ENCODE peak calls at places on chromosomes 7 and 10, in eight cellular contexts. One of them, this sample, is unnamed.

GRCh38 chr10:72645263-72645858 is 19.5 kb upstream of the MICU1 start:
- DNase-seq in AG09309: no peak
- DNase-seq in activated CD8-positive, alpha-beta memory T cell treated with anti-CD3 and anti-CD28 coated beads, Interleukin-2, amount 10 ng/mL, durations not matched to agents 7 days and 5 days: no peak
- DNase-seq in hypothalamus: no peak
- DNase-seq in GM20000: no peak
- DNase-seq in GM12892: no peak
- DNase-seq in H7: no peak
- DNase-seq in left ventricle myocardium superior: no peak
- DNase-seq in this sample: no peak

GRCh38 chr7:90461216-90461615 is 8.2 kb upstream of the PTTG1IP2 start:
- DNase-seq in GM12892: no peak
- DNase-seq in activated CD8-positive, alpha-beta memory T cell treated with anti-CD3 and anti-CD28 coated beads, Interleukin-2, amount 10 ng/mL, durations not matched to agents 7 days and 5 days: no peak
- DNase-seq in H7: no peak
- DNase-seq in left ventricle myocardium superior: no peak
- DNase-seq in GM20000: no peak
- DNase-seq in hypothalamus: no peak
- DNase-seq in AG09309: no peak
- DNase-seq in this sample: no peak

GRCh38 chr10:77872151-77872946 is 54.2 kb downstream of the DLG5 start:
- DNase-seq in left ventricle myocardium superior: peak; percentile 38
- DNase-seq in H7: no peak
- DNase-seq in hypothalamus: peak; percentile 79
- DNase-seq in GM20000: no peak
- DNase-seq in GM12892: no peak
- DNase-seq in AG09309: no peak
- DNase-seq in activated CD8-positive, alpha-beta memory T cell treated with anti-CD3 and anti-CD28 coated beads, Interleukin-2, amount 10 ng/mL, durations not matched to agents 7 days and 5 days: no peak
- DNase-seq in this sample: no peak

GRCh38 chr10:775245-776075 is 86.0 kb upstream of the DIP2C start:
- DNase-seq in GM20000: peak; percentile 23
- DNase-seq in left ventricle myocardium superior: no peak
- DNase-seq in GM12892: no peak
- DNase-seq in AG09309: no peak
- DNase-seq in hypothalamus: no peak
- DNase-seq in H7: peak; percentile 43
- DNase-seq in activated CD8-positive, alpha-beta memory T cell treated with anti-CD3 and anti-CD28 coated beads, Interleukin-2, amount 10 ng/mL, durations not matched to agents 7 days and 5 days: no peak
- DNase-seq in this sample: no peak

GRCh38 chr7:1234794-1235500 is 2.3 kb downstream of the UNCX start:
- DNase-seq in GM12892: no peak
- DNase-seq in H7: peak; percentile 86
- DNase-seq in AG09309: no peak
- DNase-seq in hypothalamus: no peak
- DNase-seq in activated CD8-positive, alpha-beta memory T cell treated with anti-CD3 and anti-CD28 coated beads, Interleukin-2, amount 10 ng/mL, durations not matched to agents 7 days and 5 days: peak; percentile 50
- DNase-seq in left ventricle myocardium superior: no peak
- DNase-seq in GM20000: no peak
- DNase-seq in this sample: no peak

GRCh38 chr7:149819141-149819960 is 18.8 kb upstream of the ZNF862 start:
- DNase-seq in H7: no peak
- DNase-seq in GM12892: no peak
- DNase-seq in left ventricle myocardium superior: peak; percentile 17
- DNase-seq in GM20000: no peak
- DNase-seq in activated CD8-positive, alpha-beta memory T cell treated with anti-CD3 and anti-CD28 coated beads, Interleukin-2, amount 10 ng/mL, durations not matched to agents 7 days and 5 days: no peak
- DNase-seq in hypothalamus: no peak
- DNase-seq in AG09309: no peak
- DNase-seq in this sample: no peak

GRCh38 chr7:148274118-148274517 is 316.4 kb upstream of the C7orf33 start:
- DNase-seq in H7: no peak
- DNase-seq in left ventricle myocardium superior: no peak
- DNase-seq in GM12892: no peak
- DNase-seq in activated CD8-positive, alpha-beta memory T cell treated with anti-CD3 and anti-CD28 coated beads, Interleukin-2, amount 10 ng/mL, durations not matched to agents 7 days and 5 days: no peak
- DNase-seq in GM20000: no peak
- DNase-seq in hypothalamus: no peak
- DNase-seq in AG09309: no peak
- DNase-seq in this sample: no peak

GRCh38 chr7:72217151-72217550 is 195.0 kb downstream of the CALN1 start:
- DNase-seq in activated CD8-positive, alpha-beta memory T cell treated with anti-CD3 and anti-CD28 coated beads, Interleukin-2, amount 10 ng/mL, durations not matched to agents 7 days and 5 days: no peak
- DNase-seq in GM12892: no peak
- DNase-seq in AG09309: no peak
- DNase-seq in hypothalamus: no peak
- DNase-seq in left ventricle myocardium superior: no peak
- DNase-seq in GM20000: no peak
- DNase-seq in H7: no peak
- DNase-seq in this sample: no peak

GRCh38 chr10:47361293-47361692 is 13.1 kb downstream of the RBP3 start:
- DNase-seq in AG09309: no peak
- DNase-seq in left ventricle myocardium superior: peak; percentile 51
- DNase-seq in GM12892: no peak
- DNase-seq in activated CD8-positive, alpha-beta memory T cell treated with anti-CD3 and anti-CD28 coated beads, Interleukin-2, amount 10 ng/mL, durations not matched to agents 7 days and 5 days: no peak
- DNase-seq in hypothalamus: peak; percentile 26
- DNase-seq in GM20000: peak; percentile 56
- DNase-seq in H7: peak; percentile 91
- DNase-seq in this sample: no peak

GRCh38 chr7:78529392-78529791 is 730.8 kb downstream of the PHTF2 start:
- DNase-seq in hypothalamus: no peak
- DNase-seq in activated CD8-positive, alpha-beta memory T cell treated with anti-CD3 and anti-CD28 coated beads, Interleukin-2, amount 10 ng/mL, durations not matched to agents 7 days and 5 days: no peak
- DNase-seq in GM20000: no peak
- DNase-seq in AG09309: no peak
- DNase-seq in left ventricle myocardium superior: no peak
- DNase-seq in H7: no peak
- DNase-seq in GM12892: no peak
- DNase-seq in this sample: no peak

GRCh38 chr10:98029149-98030092 is 1.0 kb downstream of the CRTAC1 start:
- DNase-seq in left ventricle myocardium superior: peak; percentile 36
- DNase-seq in H7: peak; percentile 86
- DNase-seq in GM12892: no peak
- DNase-seq in GM20000: peak; percentile 42
- DNase-seq in hypothalamus: no peak
- DNase-seq in activated CD8-positive, alpha-beta memory T cell treated with anti-CD3 and anti-CD28 coated beads, Interleukin-2, amount 10 ng/mL, durations not matched to agents 7 days and 5 days: no peak
- DNase-seq in AG09309: no peak
- DNase-seq in this sample: no peak

GRCh38 chr7:157021893-157022680 is 11.6 kb upstream of the MNX1 start:
- DNase-seq in GM12892: no peak
- DNase-seq in H7: peak; percentile 74
- DNase-seq in activated CD8-positive, alpha-beta memory T cell treated with anti-CD3 and anti-CD28 coated beads, Interleukin-2, amount 10 ng/mL, durations not matched to agents 7 days and 5 days: no peak
- DNase-seq in GM20000: no peak
- DNase-seq in left ventricle myocardium superior: no peak
- DNase-seq in hypothalamus: no peak
- DNase-seq in AG09309: no peak
- DNase-seq in this sample: no peak

GRCh38 chr7:30717181-30717580 is 34.8 kb upstream of the INMT start:
- DNase-seq in GM12892: no peak
- DNase-seq in left ventricle myocardium superior: no peak
- DNase-seq in GM20000: no peak
- DNase-seq in AG09309: no peak
- DNase-seq in activated CD8-positive, alpha-beta memory T cell treated with anti-CD3 and anti-CD28 coated beads, Interleukin-2, amount 10 ng/mL, durations not matched to agents 7 days and 5 days: no peak
- DNase-seq in H7: peak; percentile 76
- DNase-seq in hypothalamus: no peak
- DNase-seq in this sample: no peak

GRCh38 chr7:100373261-100373831 is at the start of gene PILRA:
- DNase-seq in H7: no peak
- DNase-seq in GM20000: no peak
- DNase-seq in GM12892: no peak
- DNase-seq in hypothalamus: no peak
- DNase-seq in activated CD8-positive, alpha-beta memory T cell treated with anti-CD3 and anti-CD28 coated beads, Interleukin-2, amount 10 ng/mL, durations not matched to agents 7 days and 5 days: no peak
- DNase-seq in AG09309: no peak
- DNase-seq in left ventricle myocardium superior: peak; percentile 51
- DNase-seq in this sample: no peak

GRCh38 chr10:24483701-24484100 is 240.0 kb downstream of the ARHGAP21 start:
- DNase-seq in left ventricle myocardium superior: no peak
- DNase-seq in activated CD8-positive, alpha-beta memory T cell treated with anti-CD3 and anti-CD28 coated beads, Interleukin-2, amount 10 ng/mL, durations not matched to agents 7 days and 5 days: no peak
- DNase-seq in H7: peak; percentile 35
- DNase-seq in AG09309: no peak
- DNase-seq in GM20000: no peak
- DNase-seq in GM12892: no peak
- DNase-seq in hypothalamus: no peak
- DNase-seq in this sample: no peak

GRCh38 chr10:48779546-48780152 is 95.0 kb downstream of the WDFY4 start:
- DNase-seq in hypothalamus: no peak
- DNase-seq in left ventricle myocardium superior: no peak
- DNase-seq in activated CD8-positive, alpha-beta memory T cell treated with anti-CD3 and anti-CD28 coated beads, Interleukin-2, amount 10 ng/mL, durations not matched to agents 7 days and 5 days: peak; percentile 18
- DNase-seq in AG09309: no peak
- DNase-seq in GM20000: no peak
- DNase-seq in H7: no peak
- DNase-seq in GM12892: no peak
- DNase-seq in this sample: no peak

GRCh38 chr10:42991442-42992098 is 85.3 kb upstream of the RET start:
- DNase-seq in left ventricle myocardium superior: no peak
- DNase-seq in activated CD8-positive, alpha-beta memory T cell treated with anti-CD3 and anti-CD28 coated beads, Interleukin-2, amount 10 ng/mL, durations not matched to agents 7 days and 5 days: no peak
- DNase-seq in hypothalamus: no peak
- DNase-seq in GM12892: peak; percentile 5
- DNase-seq in AG09309: no peak
- DNase-seq in GM20000: no peak
- DNase-seq in H7: no peak
- DNase-seq in this sample: no peak

GRCh38 chr7:50246551-50246950 is 58.0 kb upstream of the IKZF1 start:
- DNase-seq in GM20000: no peak
- DNase-seq in H7: no peak
- DNase-seq in GM12892: no peak
- DNase-seq in activated CD8-positive, alpha-beta memory T cell treated with anti-CD3 and anti-CD28 coated beads, Interleukin-2, amount 10 ng/mL, durations not matched to agents 7 days and 5 days: no peak
- DNase-seq in hypothalamus: no peak
- DNase-seq in AG09309: no peak
- DNase-seq in left ventricle myocardium superior: no peak
- DNase-seq in this sample: no peak

GRCh38 chr10:227014-227413 is 91.8 kb downstream of the ZMYND11 start:
- DNase-seq in H7: no peak
- DNase-seq in activated CD8-positive, alpha-beta memory T cell treated with anti-CD3 and anti-CD28 coated beads, Interleukin-2, amount 10 ng/mL, durations not matched to agents 7 days and 5 days: no peak
- DNase-seq in left ventricle myocardium superior: no peak
- DNase-seq in hypothalamus: no peak
- DNase-seq in GM12892: no peak
- DNase-seq in AG09309: peak; percentile 70
- DNase-seq in GM20000: no peak
- DNase-seq in this sample: no peak

GRCh38 chr10:67114945-67115344 is 189.1 kb downstream of the LRRTM3 start:
- DNase-seq in activated CD8-positive, alpha-beta memory T cell treated with anti-CD3 and anti-CD28 coated beads, Interleukin-2, amount 10 ng/mL, durations not matched to agents 7 days and 5 days: no peak
- DNase-seq in AG09309: no peak
- DNase-seq in GM12892: no peak
- DNase-seq in H7: no peak
- DNase-seq in GM20000: no peak
- DNase-seq in left ventricle myocardium superior: no peak
- DNase-seq in hypothalamus: no peak
- DNase-seq in this sample: no peak

GRCh38 chr10:80708808-80709207 is 171.1 kb downstream of the SH2D4B start:
- DNase-seq in GM20000: no peak
- DNase-seq in AG09309: no peak
- DNase-seq in H7: no peak
- DNase-seq in GM12892: no peak
- DNase-seq in left ventricle myocardium superior: no peak
- DNase-seq in hypothalamus: no peak
- DNase-seq in activated CD8-positive, alpha-beta memory T cell treated with anti-CD3 and anti-CD28 coated beads, Interleukin-2, amount 10 ng/mL, durations not matched to agents 7 days and 5 days: no peak
- DNase-seq in this sample: no peak

GRCh38 chr10:101272229-101272868 is 43.1 kb upstream of the LBX1 start:
- DNase-seq in activated CD8-positive, alpha-beta memory T cell treated with anti-CD3 and anti-CD28 coated beads, Interleukin-2, amount 10 ng/mL, durations not matched to agents 7 days and 5 days: peak; percentile 74
- DNase-seq in AG09309: peak; percentile 10
- DNase-seq in GM20000: peak; percentile 86
- DNase-seq in H7: peak; percentile 89
- DNase-seq in left ventricle myocardium superior: peak; percentile 56
- DNase-seq in hypothalamus: peak; percentile 56
- DNase-seq in GM12892: peak; percentile 76
- DNase-seq in this sample: peak; percentile 64

GRCh38 chr10:52040486-52040885 is 273.6 kb upstream of the DKK1 start:
- DNase-seq in left ventricle myocardium superior: no peak
- DNase-seq in activated CD8-positive, alpha-beta memory T cell treated with anti-CD3 and anti-CD28 coated beads, Interleukin-2, amount 10 ng/mL, durations not matched to agents 7 days and 5 days: no peak
- DNase-seq in H7: no peak
- DNase-seq in hypothalamus: no peak
- DNase-seq in GM20000: no peak
- DNase-seq in GM12892: no peak
- DNase-seq in AG09309: no peak
- DNase-seq in this sample: no peak

GRCh38 chr10:112330154-112330553 is 43.8 kb upstream of the ACSL5 start:
- DNase-seq in hypothalamus: no peak
- DNase-seq in AG09309: no peak
- DNase-seq in left ventricle myocardium superior: no peak
- DNase-seq in GM20000: peak; percentile 46
- DNase-seq in GM12892: no peak
- DNase-seq in activated CD8-positive, alpha-beta memory T cell treated with anti-CD3 and anti-CD28 coated beads, Interleukin-2, amount 10 ng/mL, durations not matched to agents 7 days and 5 days: no peak
- DNase-seq in H7: no peak
- DNase-seq in this sample: no peak

GRCh38 chr7:150586778-150587152 is 19.6 kb downstream of the GIMAP4 start:
- DNase-seq in left ventricle myocardium superior: no peak
- DNase-seq in hypothalamus: no peak
- DNase-seq in AG09309: no peak
- DNase-seq in GM12892: no peak
- DNase-seq in GM20000: no peak
- DNase-seq in H7: no peak
- DNase-seq in activated CD8-positive, alpha-beta memory T cell treated with anti-CD3 and anti-CD28 coated beads, Interleukin-2, amount 10 ng/mL, durations not matched to agents 7 days and 5 days: no peak
- DNase-seq in this sample: no peak

GRCh38 chr7:113099284-113099919 is 12.8 kb upstream of the GPR85 start:
- DNase-seq in GM20000: no peak
- DNase-seq in left ventricle myocardium superior: no peak
- DNase-seq in GM12892: no peak
- DNase-seq in hypothalamus: no peak
- DNase-seq in activated CD8-positive, alpha-beta memory T cell treated with anti-CD3 and anti-CD28 coated beads, Interleukin-2, amount 10 ng/mL, durations not matched to agents 7 days and 5 days: no peak
- DNase-seq in AG09309: no peak
- DNase-seq in H7: no peak
- DNase-seq in this sample: no peak

GRCh38 chr10:25061711-25062455 is 45.5 kb downstream of the THNSL1 start:
- DNase-seq in left ventricle myocardium superior: no peak
- DNase-seq in GM12892: no peak
- DNase-seq in H7: no peak
- DNase-seq in AG09309: no peak
- DNase-seq in hypothalamus: no peak
- DNase-seq in GM20000: no peak
- DNase-seq in activated CD8-positive, alpha-beta memory T cell treated with anti-CD3 and anti-CD28 coated beads, Interleukin-2, amount 10 ng/mL, durations not matched to agents 7 days and 5 days: no peak
- DNase-seq in this sample: no peak